ENCODE peak calls at places on chromosomes 16 and 17, in six cellular contexts. T is tibial nerve, H is endothelial cell, B is osteoblast, Y is stomach, M is RWPE1. U is an unnamed sample.

GRCh38 chr17:43381204-43381603 is 17.6 kb upstream of the ARL4D start:
- DNase-seq in H (no peak), Y (peak; percentile 70), B (peak; percentile 29), M (no peak), T (no peak), U (no peak)

GRCh38 chr17:39064374-39064773 is 87.1 kb downstream of the PLXDC1 start:
- DNase-seq in T (no peak), B (peak; percentile 92), M (peak; percentile 25), Y (no peak), H (no peak), U (no peak)

GRCh38 chr16:1631931-1632637 is 19.9 kb downstream of the CRAMP1 start:
- DNase-seq in T (no peak), B (peak; percentile 52), Y (peak; percentile 45), M (no peak), H (no peak), U (no peak)

GRCh38 chr16:86093801-86094750 is 195.1 kb downstream of the IRF8 start:
- DNase-seq in H (no peak), B (no peak), T (no peak), Y (no peak), M (no peak), U (no peak)

GRCh38 chr17:76996741-76997694 is 128.8 kb downstream of the MGAT5B start:
- DNase-seq in T (no peak), B (no peak), Y (no peak), M (no peak), H (no peak), U (no peak)

GRCh38 chr17:7250655-7251329 is 742 bp downstream of the CTDNEP1 start:
- DNase-seq in H (no peak), Y (no peak), M (no peak), T (no peak), B (no peak), U (no peak)

GRCh38 chr17:57369509-57369945 is 113.2 kb downstream of the MSI2 start:
- DNase-seq in T (no peak), Y (no peak), B (no peak), H (no peak), M (no peak), U (no peak)

GRCh38 chr16:68470461-68471150 is 22.3 kb upstream of the SMPD3 start:
- DNase-seq in M (no peak), H (no peak), B (peak; percentile 37), Y (no peak), T (no peak), U (no peak)

GRCh38 chr17:47717845-47718621 is 15.0 kb upstream of the TBX21 start:
- DNase-seq in M (no peak), T (no peak), H (no peak), Y (no peak), B (no peak), U (no peak)

GRCh38 chr17:40615295-40615988 is 32.2 kb downstream of the SMARCE1 start:
- DNase-seq in B (peak; percentile 76), M (peak; percentile 55), H (peak; percentile 52), T (no peak), Y (peak; percentile 57), U (no peak)

GRCh38 chr16:29857133-29857760 is 5.8 kb downstream of the CDIPT start:
- DNase-seq in M (no peak), Y (no peak), T (no peak), B (peak; percentile 89), H (no peak), U (no peak)

GRCh38 chr17:68704897-68705296 is 103.7 kb upstream of the FAM20A start:
- DNase-seq in Y (no peak), H (no peak), B (no peak), T (no peak), M (no peak), U (no peak)

GRCh38 chr17:81143717-81144422 is 21.4 kb upstream of the PVALEF start:
- DNase-seq in Y (no peak), T (no peak), B (no peak), H (no peak), M (no peak), U (no peak)

GRCh38 chr17:80883831-80884735 is 107.6 kb upstream of the CHMP6 start:
- DNase-seq in B (peak; percentile 68), M (no peak), H (no peak), T (no peak), Y (no peak), U (no peak)

GRCh38 chr17:81085420-81085911 is 50.5 kb downstream of the BAIAP2 start:
- DNase-seq in H (no peak), B (no peak), T (no peak), Y (peak; percentile 75), M (no peak), U (no peak)

GRCh38 chr17:63622571-63623390 is 564 bp downstream of the MAP3K3 start:
- DNase-seq in T (peak; percentile 48), M (peak; percentile 53), B (peak; percentile 96), Y (peak; percentile 80), H (peak; percentile 79), U (no peak)

GRCh38 chr17:41868568-41868967 is 3.3 kb upstream of the KLHL11 start:
- DNase-seq in M (no peak), B (no peak), H (no peak), Y (no peak), T (no peak), U (no peak)

GRCh38 chr16:57621521-57622268 is 6.7 kb upstream of the ADGRG1 start:
- DNase-seq in H (no peak), M (no peak), T (peak; percentile 11), B (peak; percentile 75), Y (no peak), U (no peak)

GRCh38 chr16:8998114-8998513 is 34.4 kb upstream of the USP7 start:
- DNase-seq in M (peak; percentile 21), T (no peak), Y (no peak), B (peak; percentile 82), H (no peak), U (no peak)

GRCh38 chr17:75571197-75571884 is 16.3 kb upstream of the MYO15B start:
- DNase-seq in M (no peak), H (peak; percentile 28), Y (peak; percentile 48), B (peak; percentile 82), T (no peak), U (no peak)

GRCh38 chr17:64118452-64118979 is 11.4 kb downstream of the ERN1 start:
- DNase-seq in H (no peak), Y (peak; percentile 77), B (peak; percentile 60), T (no peak), M (no peak), U (no peak)

GRCh38 chr16:27326738-27327585 is 13.2 kb downstream of the IL4R start:
- DNase-seq in M (peak; percentile 88), B (peak; percentile 98), H (peak; percentile 50), T (peak; percentile 51), Y (peak; percentile 71), U (peak; percentile 74)

GRCh38 chr17:7438050-7438614 is 1.2 kb upstream of the FGF11 start:
- DNase-seq in T (no peak), H (peak; percentile 68), Y (peak; percentile 53), B (peak; percentile 86), M (no peak), U (no peak)

GRCh38 chr17:34437188-34437587 is 74.2 kb upstream of the CCL1 start:
- DNase-seq in B (no peak), Y (no peak), H (no peak), M (no peak), T (no peak), U (no peak)

GRCh38 chr17:34434065-34434464 is 71.0 kb upstream of the CCL1 start:
- DNase-seq in Y (no peak), B (no peak), H (no peak), T (no peak), M (no peak), U (no peak)

GRCh38 chr17:34435182-34435928 is 72.3 kb upstream of the CCL1 start:
- DNase-seq in B (no peak), H (no peak), T (no peak), M (no peak), Y (no peak), U (no peak)

GRCh38 chr17:34442387-34443111 is 79.5 kb upstream of the CCL1 start:
- DNase-seq in H (no peak), B (no peak), M (no peak), T (no peak), Y (no peak), U (no peak)

DNA sequence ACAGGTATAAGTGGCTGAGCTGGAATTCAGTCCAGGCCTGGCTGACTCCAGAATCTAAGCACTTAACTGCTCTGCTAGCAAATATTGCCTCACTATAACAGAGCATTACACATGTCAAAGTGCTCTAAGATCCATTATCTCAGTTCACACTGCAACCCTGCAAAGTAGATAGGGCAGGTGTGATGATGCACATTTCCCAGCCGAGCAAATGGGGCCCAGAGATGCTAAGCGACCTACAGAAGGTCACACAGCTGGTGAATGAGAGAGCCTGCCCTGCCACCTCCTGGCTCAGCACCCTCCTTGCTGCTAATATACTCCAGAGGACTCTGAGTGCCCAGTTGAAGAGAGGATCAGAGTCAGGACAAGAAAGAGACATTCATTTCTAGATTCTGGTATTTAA is 73.6 kb upstream of the CCL1 start:
- DNase-seq in B (no peak), H (no peak), Y (no peak), T (no peak), M (no peak), U (no peak)
- TF ChIP-seq CTCF in B (no peak), H (no peak), Y (no peak), T (no peak), M (no peak), U (no peak)

GRCh38 chr17:83101805-83102480 is 22.5 kb downstream of the METRNL start:
- DNase-seq in M (peak; percentile 54), H (no peak), Y (peak; percentile 78), T (no peak), B (peak; percentile 94), U (no peak)
- TF ChIP-seq CTCF in M (no peak), H (no peak), Y (no peak), T (no peak), B (no peak), U (no peak)

DNA sequence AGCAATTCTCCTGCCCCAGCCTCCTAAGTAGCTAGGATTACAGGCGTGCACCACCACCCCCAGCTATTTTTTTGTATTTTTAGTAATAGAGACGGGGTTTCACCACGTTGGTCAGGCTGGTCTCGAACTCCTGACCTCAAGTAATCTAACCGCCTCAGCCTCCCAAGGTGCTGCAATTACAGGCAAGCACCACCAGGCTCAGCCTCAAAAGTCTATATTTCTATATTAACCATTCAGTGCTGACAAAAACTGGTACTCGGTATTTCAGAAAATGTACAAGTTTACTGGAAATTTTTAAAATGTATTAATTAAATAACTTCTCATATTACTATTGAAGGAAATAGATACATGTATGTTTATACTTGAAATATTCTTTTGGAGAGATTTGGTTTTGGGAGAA is 1.4 kb upstream of the HEXD start:
- DNase-seq in T (no peak), Y (no peak), B (peak; percentile 38), H (no peak), M (no peak), U (no peak)
- TF ChIP-seq CTCF in T (no peak), Y (no peak), B (peak; percentile 18), H (peak; percentile 49), M (no peak), U (no peak)

GRCh38 chr16:87325480-87325879 is 8.3 kb upstream of the C16orf95 start:
- DNase-seq in M (no peak), B (peak; percentile 88), Y (no peak), T (no peak), H (no peak), U (no peak)

GRCh38 chr16:87326151-87326571 is 9.0 kb upstream of the C16orf95 start:
- DNase-seq in Y (no peak), B (no peak), M (no peak), T (no peak), H (no peak), U (no peak)

GRCh38 chr16:87322833-87323726 is 5.9 kb upstream of the C16orf95 start:
- DNase-seq in B (peak; percentile 62), H (no peak), Y (no peak), M (no peak), T (no peak), U (no peak)

GRCh38 chr16:87323727-87324410 is 6.7 kb upstream of the C16orf95 start:
- DNase-seq in H (no peak), T (no peak), M (no peak), Y (no peak), B (peak; percentile 55), U (no peak)

GRCh38 chr16:87324411-87325275 is 7.5 kb upstream of the C16orf95 start:
- DNase-seq in T (no peak), Y (no peak), M (peak; percentile 54), H (peak; percentile 59), B (peak; percentile 94), U (no peak)
- TF ChIP-seq CTCF in T (peak; percentile 72), Y (peak; percentile 51), M (peak; percentile 87), H (peak; percentile 78), B (peak; percentile 72), U (no peak)